ENCODE peak calls at places on chromosomes 5 and 9, in nine cellular contexts. One of them, this sample, is unnamed.

GRCh38 chr5:144247131-144247530 is 76.5 kb downstream of the KCTD16 start:
- DNase-seq in lower lobe of right lung: no peak
- DNase-seq in brain microvascular endothelial cell: no peak
- DNase-seq in HCT116: no peak
- DNase-seq in astrocyte of the spinal cord: no peak
- DNase-seq in Calu3: no peak
- DNase-seq in ovary: no peak
- DNase-seq in K562: no peak
- DNase-seq in breast epithelium: no peak
- DNase-seq in this sample: no peak

GRCh38 chr5:77906806-77907205 is 130.7 kb upstream of the TBCA start:
- DNase-seq in lower lobe of right lung: no peak
- DNase-seq in brain microvascular endothelial cell: no peak
- DNase-seq in HCT116: no peak
- DNase-seq in astrocyte of the spinal cord: no peak
- DNase-seq in Calu3: no peak
- DNase-seq in ovary: no peak
- DNase-seq in K562: peak
- DNase-seq in breast epithelium: no peak
- DNase-seq in this sample: no peak

GRCh38 chr9:129750010-129750409 is 2.8 kb downstream of the PTGES start:
- DNase-seq in lower lobe of right lung: no peak
- DNase-seq in brain microvascular endothelial cell: peak
- DNase-seq in HCT116: no peak
- DNase-seq in astrocyte of the spinal cord: peak
- DNase-seq in Calu3: no peak
- DNase-seq in ovary: no peak
- DNase-seq in K562: no peak
- DNase-seq in breast epithelium: no peak
- DNase-seq in this sample: no peak

GRCh38 chr5:175465282-175465681 is 13.1 kb upstream of the SFXN1 start:
- DNase-seq in lower lobe of right lung: no peak
- DNase-seq in brain microvascular endothelial cell: no peak
- DNase-seq in HCT116: no peak
- DNase-seq in astrocyte of the spinal cord: no peak
- DNase-seq in Calu3: no peak
- DNase-seq in ovary: no peak
- DNase-seq in K562: no peak
- DNase-seq in breast epithelium: no peak
- DNase-seq in this sample: no peak

GRCh38 chr5:35246928-35247644 is 16.8 kb upstream of the PRLR start:
- DNase-seq in lower lobe of right lung: no peak
- DNase-seq in brain microvascular endothelial cell: no peak
- DNase-seq in HCT116: no peak
- DNase-seq in astrocyte of the spinal cord: peak
- DNase-seq in Calu3: no peak
- DNase-seq in ovary: peak
- DNase-seq in K562: no peak
- DNase-seq in breast epithelium: peak
- DNase-seq in this sample: no peak

GRCh38 chr5:141969783-141970741 is 1.2 kb downstream of the RNF14 start:
- DNase-seq in lower lobe of right lung: no peak
- DNase-seq in brain microvascular endothelial cell: peak
- DNase-seq in HCT116: no peak
- DNase-seq in astrocyte of the spinal cord: no peak
- DNase-seq in Calu3: no peak
- DNase-seq in ovary: no peak
- DNase-seq in K562: peak
- DNase-seq in breast epithelium: no peak
- DNase-seq in this sample: no peak

GRCh38 chr5:20554001-20554400 is 566.0 kb upstream of the CDH18 start:
- DNase-seq in lower lobe of right lung: no peak
- DNase-seq in brain microvascular endothelial cell: no peak
- DNase-seq in HCT116: no peak
- DNase-seq in astrocyte of the spinal cord: peak
- DNase-seq in Calu3: no peak
- DNase-seq in ovary: no peak
- DNase-seq in K562: no peak
- DNase-seq in breast epithelium: no peak
- DNase-seq in this sample: no peak

GRCh38 chr9:12739014-12739413 is 35.8 kb upstream of the LURAP1L start:
- DNase-seq in lower lobe of right lung: no peak
- DNase-seq in brain microvascular endothelial cell: no peak
- DNase-seq in HCT116: no peak
- DNase-seq in astrocyte of the spinal cord: peak
- DNase-seq in Calu3: no peak
- DNase-seq in ovary: no peak
- DNase-seq in K562: no peak
- DNase-seq in breast epithelium: no peak
- DNase-seq in this sample: no peak

GRCh38 chr9:89878687-89879086 is 273.9 kb downstream of the GADD45G start:
- DNase-seq in lower lobe of right lung: peak
- DNase-seq in brain microvascular endothelial cell: peak
- DNase-seq in HCT116: no peak
- DNase-seq in astrocyte of the spinal cord: no peak
- DNase-seq in Calu3: no peak
- DNase-seq in ovary: peak
- DNase-seq in K562: no peak
- DNase-seq in breast epithelium: peak
- DNase-seq in this sample: peak

GRCh38 chr5:38660194-38660668 is 103.8 kb upstream of the LIFR start:
- DNase-seq in lower lobe of right lung: no peak
- DNase-seq in brain microvascular endothelial cell: no peak
- DNase-seq in HCT116: no peak
- DNase-seq in astrocyte of the spinal cord: no peak
- DNase-seq in Calu3: peak
- DNase-seq in ovary: no peak
- DNase-seq in K562: peak
- DNase-seq in breast epithelium: peak
- DNase-seq in this sample: no peak

GRCh38 chr9:137273616-137274320 is 3.8 kb upstream of the TOR4A start:
- DNase-seq in lower lobe of right lung: peak
- DNase-seq in brain microvascular endothelial cell: no peak
- DNase-seq in HCT116: no peak
- DNase-seq in astrocyte of the spinal cord: no peak
- DNase-seq in Calu3: no peak
- DNase-seq in ovary: peak
- DNase-seq in K562: no peak
- DNase-seq in breast epithelium: peak
- DNase-seq in this sample: no peak

GRCh38 chr5:76787237-76787636 is 31.6 kb upstream of the F2RL1 start:
- DNase-seq in lower lobe of right lung: no peak
- DNase-seq in brain microvascular endothelial cell: peak
- DNase-seq in HCT116: no peak
- DNase-seq in astrocyte of the spinal cord: peak
- DNase-seq in Calu3: peak
- DNase-seq in ovary: no peak
- DNase-seq in K562: no peak
- DNase-seq in breast epithelium: peak
- DNase-seq in this sample: no peak

GRCh38 chr5:180541710-180542109 is 47.5 kb downstream of the CNOT6 start:
- DNase-seq in lower lobe of right lung: no peak
- DNase-seq in brain microvascular endothelial cell: no peak
- DNase-seq in HCT116: no peak
- DNase-seq in astrocyte of the spinal cord: no peak
- DNase-seq in Calu3: no peak
- DNase-seq in ovary: no peak
- DNase-seq in K562: no peak
- DNase-seq in breast epithelium: no peak
- DNase-seq in this sample: no peak

GRCh38 chr5:54900906-54901725 is 84.3 kb downstream of the ESM1 start:
- DNase-seq in lower lobe of right lung: no peak
- DNase-seq in brain microvascular endothelial cell: peak
- DNase-seq in HCT116: no peak
- DNase-seq in astrocyte of the spinal cord: peak
- DNase-seq in Calu3: no peak
- DNase-seq in ovary: peak
- DNase-seq in K562: no peak
- DNase-seq in breast epithelium: peak
- DNase-seq in this sample: no peak

GRCh38 chr9:38432922-38433510 is 8.8 kb upstream of the IGFBPL1 start:
- DNase-seq in lower lobe of right lung: no peak
- DNase-seq in brain microvascular endothelial cell: no peak
- DNase-seq in HCT116: peak
- DNase-seq in astrocyte of the spinal cord: peak
- DNase-seq in Calu3: peak
- DNase-seq in ovary: no peak
- DNase-seq in K562: peak
- DNase-seq in breast epithelium: no peak
- DNase-seq in this sample: no peak

GRCh38 chr5:143870871-143871632 is 59.1 kb downstream of the HMHB1 start:
- DNase-seq in lower lobe of right lung: no peak
- DNase-seq in brain microvascular endothelial cell: no peak
- DNase-seq in HCT116: no peak
- DNase-seq in astrocyte of the spinal cord: no peak
- DNase-seq in Calu3: no peak
- DNase-seq in ovary: no peak
- DNase-seq in K562: no peak
- DNase-seq in breast epithelium: no peak
- DNase-seq in this sample: no peak

DNA sequence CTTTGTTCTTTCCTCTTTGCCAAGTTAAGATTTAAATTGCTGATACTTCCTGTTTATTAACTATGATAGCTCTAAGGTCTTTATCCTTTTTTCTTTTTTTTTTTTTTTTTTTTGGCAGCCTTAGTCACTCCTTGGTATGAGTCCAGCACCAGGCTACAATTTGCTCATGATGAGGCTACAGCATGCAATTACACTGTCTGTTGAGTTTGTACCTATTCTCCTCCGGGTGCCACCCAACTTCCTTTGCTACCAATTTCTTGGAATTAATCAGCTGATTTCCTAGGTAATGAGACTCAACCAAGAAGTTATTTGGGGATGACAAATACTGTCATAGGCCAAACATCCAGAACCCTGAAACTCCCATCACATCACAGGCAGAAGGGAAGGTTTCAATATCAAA is 25.5 kb downstream of the ACTL7B start:
- DNase-seq in lower lobe of right lung: no peak
- DNase-seq in brain microvascular endothelial cell: no peak
- DNase-seq in HCT116: no peak
- DNase-seq in astrocyte of the spinal cord: no peak
- DNase-seq in Calu3: no peak
- DNase-seq in ovary: no peak
- DNase-seq in K562: no peak
- DNase-seq in breast epithelium: no peak
- DNase-seq in this sample: no peak
- TF ChIP-seq CTCF in lower lobe of right lung: no peak
- TF ChIP-seq CTCF in brain microvascular endothelial cell: no peak
- TF ChIP-seq CTCF in HCT116: no peak
- TF ChIP-seq CTCF in astrocyte of the spinal cord: no peak
- TF ChIP-seq CTCF in Calu3: no peak
- TF ChIP-seq CTCF in ovary: no peak
- TF ChIP-seq CTCF in K562: no peak
- TF ChIP-seq CTCF in breast epithelium: no peak
- TF ChIP-seq CTCF in this sample: no peak

DNA sequence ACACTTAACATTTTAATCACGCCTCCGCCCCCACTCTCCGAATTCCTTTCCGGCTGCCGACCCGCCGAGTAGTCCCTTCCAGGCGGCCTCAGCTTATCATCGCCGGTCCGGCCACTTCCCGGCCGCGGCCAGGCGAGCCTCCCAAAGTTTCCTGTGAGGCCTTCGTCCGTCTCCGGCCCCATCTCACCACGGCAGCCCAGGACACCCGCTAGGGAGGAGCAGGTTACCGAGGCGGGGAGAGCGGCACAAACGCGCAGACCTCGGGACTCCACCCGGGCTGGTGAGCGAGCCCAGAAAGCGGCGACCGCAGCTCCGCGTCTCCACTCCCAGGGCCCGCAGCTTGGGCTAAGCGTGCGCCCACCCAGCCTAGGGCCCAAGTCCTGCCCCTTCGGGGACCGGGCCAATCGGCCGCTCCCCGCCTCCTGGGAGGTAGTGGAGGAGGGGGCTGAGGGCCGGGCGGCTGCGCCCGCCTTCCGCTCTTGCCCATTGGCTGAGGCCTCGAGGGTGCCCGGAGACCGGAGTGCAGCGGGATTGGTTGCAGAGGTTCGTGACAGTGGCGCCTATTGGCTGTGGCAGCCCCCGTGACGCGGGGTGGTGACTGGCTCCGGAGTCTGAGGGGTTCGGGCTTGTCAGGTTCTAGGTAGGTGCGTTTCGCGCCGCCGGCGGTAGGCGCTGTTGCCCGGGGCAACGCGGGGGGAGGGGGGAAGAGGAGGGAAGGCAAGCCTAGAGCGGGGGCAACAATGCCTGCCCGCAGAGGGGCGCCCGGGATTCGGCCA is 845 bp downstream of the FER start:
- DNase-seq in lower lobe of right lung: peak
- DNase-seq in brain microvascular endothelial cell: peak
- DNase-seq in HCT116: peak
- DNase-seq in astrocyte of the spinal cord: peak
- DNase-seq in Calu3: peak
- DNase-seq in ovary: peak
- DNase-seq in K562: peak
- DNase-seq in breast epithelium: peak
- DNase-seq in this sample: peak
- TF ChIP-seq CTCF in lower lobe of right lung: peak
- TF ChIP-seq CTCF in brain microvascular endothelial cell: peak
- TF ChIP-seq CTCF in HCT116: no peak
- TF ChIP-seq CTCF in astrocyte of the spinal cord: no peak
- TF ChIP-seq CTCF in Calu3: no peak
- TF ChIP-seq CTCF in ovary: peak
- TF ChIP-seq CTCF in K562: peak
- TF ChIP-seq CTCF in breast epithelium: no peak
- TF ChIP-seq CTCF in this sample: peak

GRCh38 chr5:158026248-158027031 is 167.5 kb upstream of the CLINT1 start:
- DNase-seq in lower lobe of right lung: no peak
- DNase-seq in brain microvascular endothelial cell: no peak
- DNase-seq in HCT116: no peak
- DNase-seq in astrocyte of the spinal cord: no peak
- DNase-seq in Calu3: no peak
- DNase-seq in ovary: no peak
- DNase-seq in K562: no peak
- DNase-seq in breast epithelium: no peak
- DNase-seq in this sample: no peak

GRCh38 chr5:158033076-158033475 is 174.1 kb upstream of the CLINT1 start:
- DNase-seq in lower lobe of right lung: no peak
- DNase-seq in brain microvascular endothelial cell: no peak
- DNase-seq in HCT116: no peak
- DNase-seq in astrocyte of the spinal cord: no peak
- DNase-seq in Calu3: no peak
- DNase-seq in ovary: no peak
- DNase-seq in K562: no peak
- DNase-seq in breast epithelium: no peak
- DNase-seq in this sample: no peak

GRCh38 chr5:158028349-158028748 is 169.4 kb upstream of the CLINT1 start:
- DNase-seq in lower lobe of right lung: no peak
- DNase-seq in brain microvascular endothelial cell: no peak
- DNase-seq in HCT116: no peak
- DNase-seq in astrocyte of the spinal cord: no peak
- DNase-seq in Calu3: no peak
- DNase-seq in ovary: no peak
- DNase-seq in K562: no peak
- DNase-seq in breast epithelium: no peak
- DNase-seq in this sample: no peak

GRCh38 chr5:158032246-158032645 is 173.3 kb upstream of the CLINT1 start:
- DNase-seq in lower lobe of right lung: no peak
- DNase-seq in brain microvascular endothelial cell: no peak
- DNase-seq in HCT116: no peak
- DNase-seq in astrocyte of the spinal cord: no peak
- DNase-seq in Calu3: no peak
- DNase-seq in ovary: no peak
- DNase-seq in K562: no peak
- DNase-seq in breast epithelium: no peak
- DNase-seq in this sample: no peak
- TF ChIP-seq CTCF in lower lobe of right lung: no peak
- TF ChIP-seq CTCF in brain microvascular endothelial cell: no peak
- TF ChIP-seq CTCF in HCT116: no peak
- TF ChIP-seq CTCF in astrocyte of the spinal cord: no peak
- TF ChIP-seq CTCF in Calu3: no peak
- TF ChIP-seq CTCF in ovary: no peak
- TF ChIP-seq CTCF in K562: no peak
- TF ChIP-seq CTCF in breast epithelium: no peak
- TF ChIP-seq CTCF in this sample: no peak

GRCh38 chr9:127802576-127803443 is at the start of gene FPGS:
- DNase-seq in lower lobe of right lung: peak
- DNase-seq in brain microvascular endothelial cell: peak
- DNase-seq in HCT116: peak
- DNase-seq in astrocyte of the spinal cord: peak
- DNase-seq in Calu3: peak
- DNase-seq in ovary: peak
- DNase-seq in K562: peak
- DNase-seq in breast epithelium: peak
- DNase-seq in this sample: peak
- TF ChIP-seq CTCF in lower lobe of right lung: no peak
- TF ChIP-seq CTCF in brain microvascular endothelial cell: no peak
- TF ChIP-seq CTCF in HCT116: no peak
- TF ChIP-seq CTCF in astrocyte of the spinal cord: no peak
- TF ChIP-seq CTCF in Calu3: no peak
- TF ChIP-seq CTCF in ovary: peak
- TF ChIP-seq CTCF in K562: no peak
- TF ChIP-seq CTCF in breast epithelium: no peak
- TF ChIP-seq CTCF in this sample: no peak